ENCODE peak calls at places on chromosomes 3 and 15, in eight cellular contexts. V is NAMALWA, A is NCI-H1105, F is neural crest cell, Z is EL, S is SJSA1, R is HTR-8/SVneo, O is T-helper 9 cell. N is an unnamed sample.

GRCh38 chr15:96342611-96343528 is 12.4 kb downstream of the NR2F2 start:
- DNase-seq in S (no peak), O (no peak), A (no peak), R (no peak), V (no peak), Z (no peak), F (no peak), N (no peak)

GRCh38 chr15:90870354-90871096 is 2.1 kb downstream of the FURIN start:
- DNase-seq in V (no peak), Z (peak; percentile 23), O (no peak), A (no peak), R (no peak), F (no peak), S (no peak), N (no peak)

GRCh38 chr15:66080791-66081475 is 172.6 kb downstream of the MEGF11 start:
- DNase-seq in A (no peak), F (no peak), O (no peak), S (no peak), Z (peak; percentile 70), R (peak; percentile 72), V (no peak), N (no peak)

GRCh38 chr3:7270731-7271130 is 409.8 kb downstream of the GRM7 start:
- DNase-seq in A (no peak), O (no peak), R (no peak), S (no peak), V (no peak), Z (no peak), F (no peak), N (no peak)

GRCh38 chr15:76162784-76163428 is 103.1 kb downstream of the TMEM266 start:
- DNase-seq in F (no peak), A (no peak), O (no peak), V (no peak), Z (no peak), S (no peak), R (no peak), N (no peak)

GRCh38 chr15:97114900-97115763 is 784.6 kb downstream of the NR2F2 start:
- DNase-seq in A (no peak), R (no peak), F (no peak), O (no peak), S (no peak), Z (no peak), V (no peak), N (no peak)

GRCh38 chr15:48946088-48946839 is 17.5 kb downstream of the SHC4 start:
- DNase-seq in R (peak; percentile 24), Z (peak; percentile 71), F (no peak), V (no peak), A (no peak), S (no peak), O (no peak), N (no peak)

GRCh38 chr3:138774529-138775253 is 60.0 kb downstream of the PIK3CB start:
- DNase-seq in S (peak; percentile 85), O (no peak), R (peak; percentile 88), F (no peak), V (peak; percentile 26), A (peak; percentile 99), Z (peak; percentile 99), N (peak; percentile 95)

GRCh38 chr3:116053017-116053416 is 392.3 kb downstream of the LSAMP start:
- DNase-seq in A (no peak), F (no peak), Z (no peak), R (no peak), O (no peak), S (no peak), V (no peak), N (no peak)

GRCh38 chr15:57440799-57441198 is 64.5 kb downstream of the CGNL1 start:
- DNase-seq in S (no peak), A (no peak), V (peak; percentile 29), F (no peak), O (no peak), Z (peak; percentile 76), R (peak; percentile 33), N (no peak)

GRCh38 chr3:40505599-40506462 is at the start of gene ZNF620:
- DNase-seq in F (peak; percentile 77), S (peak; percentile 68), A (peak; percentile 78), R (peak; percentile 54), O (peak; percentile 13), V (no peak), Z (peak; percentile 78), N (peak; percentile 83)

GRCh38 chr3:175073209-175073905 is 214.2 kb downstream of the NAALADL2 start:
- DNase-seq in Z (no peak), A (peak; percentile 50), O (no peak), S (no peak), V (no peak), F (no peak), R (no peak), N (peak; percentile 63)

GRCh38 chr3:133965033-133965570 is 64.6 kb downstream of the SLCO2A1 start:
- DNase-seq in O (no peak), A (no peak), R (no peak), V (no peak), F (no peak), S (no peak), Z (no peak), N (no peak)

GRCh38 chr3:138046955-138047354 is 37.0 kb downstream of the CLDN18 start:
- DNase-seq in F (no peak), V (no peak), O (no peak), A (no peak), R (no peak), Z (no peak), S (no peak), N (no peak)

GRCh38 chr3:140630866-140631265 is 47.0 kb upstream of the TRIM42 start:
- DNase-seq in R (no peak), Z (peak; percentile 6), A (no peak), O (no peak), F (no peak), V (no peak), S (no peak), N (no peak)

GRCh38 chr3:50272911-50273688 is 4.2 kb downstream of the SEMA3B start:
- DNase-seq in R (peak; percentile 88), F (peak; percentile 98), V (peak; percentile 67), A (peak; percentile 66), S (peak; percentile 82), O (peak; percentile 91), Z (peak; percentile 76), N (peak; percentile 67)

GRCh38 chr3:72238836-72239235 is 453.9 kb upstream of the PROK2 start:
- DNase-seq in O (no peak), A (no peak), S (no peak), Z (no peak), V (no peak), R (no peak), F (no peak), N (no peak)

GRCh38 chr15:67146875-67147381 is 81.5 kb downstream of the SMAD3 start:
- DNase-seq in R (peak; percentile 62), Z (peak; percentile 90), O (peak; percentile 23), F (no peak), A (no peak), V (no peak), S (peak; percentile 87), N (no peak)

GRCh38 chr3:71955549-71956373 is 170.8 kb upstream of the PROK2 start:
- DNase-seq in A (peak; percentile 50), V (peak; percentile 3), Z (peak; percentile 78), R (peak; percentile 69), F (peak; percentile 48), S (peak; percentile 77), O (no peak), N (peak; percentile 73)

GRCh38 chr3:170196833-170197232 is 15.3 kb upstream of the PHC3 start:
- DNase-seq in O (no peak), Z (no peak), R (no peak), A (no peak), F (no peak), V (no peak), S (no peak), N (no peak)

GRCh38 chr15:85005319-85005718 is 23.7 kb downstream of the PDE8A start:
- DNase-seq in V (no peak), F (no peak), O (no peak), A (no peak), R (no peak), S (no peak), Z (no peak), N (no peak)

GRCh38 chr15:65653341-65653740 is 31.6 kb downstream of the SLC24A1 start:
- DNase-seq in Z (peak; percentile 47), V (no peak), S (no peak), F (no peak), R (no peak), A (no peak), O (no peak), N (no peak)

GRCh38 chr3:53712817-53713388 is 133.3 kb downstream of the CHDH start:
- DNase-seq in V (no peak), Z (no peak), R (no peak), S (no peak), O (no peak), F (no peak), A (no peak), N (no peak)

GRCh38 chr3:54578417-54578816 is 349.4 kb downstream of the LRTM1 start:
- DNase-seq in Z (no peak), S (no peak), R (no peak), O (no peak), V (no peak), F (no peak), A (no peak), N (no peak)

GRCh38 chr3:32593903-32594525 is 23.4 kb upstream of the DYNC1LI1 start:
- DNase-seq in V (no peak), S (no peak), O (no peak), A (no peak), Z (peak; percentile 18), F (no peak), R (no peak), N (no peak)

GRCh38 chr3:166029507-166029906 is 192.3 kb upstream of the BCHE start:
- DNase-seq in R (no peak), Z (no peak), F (no peak), S (no peak), A (no peak), O (no peak), V (no peak), N (no peak)

GRCh38 chr3:54891540-54891897 is 36.3 kb downstream of the LRTM1 start:
- DNase-seq in R (peak; percentile 96), A (no peak), V (no peak), S (peak; percentile 89), O (no peak), F (peak; percentile 14), Z (peak; percentile 99), N (peak; percentile 71)

GRCh38 chr3:183378951-183379350 is 49.5 kb downstream of the MCF2L2 start:
- DNase-seq in Z (no peak), S (no peak), A (peak; percentile 34), V (no peak), F (no peak), O (no peak), R (no peak), N (peak; percentile 36)

GRCh38 chr15:26891448-26891881 is 24.6 kb downstream of the GABRA5 start:
- DNase-seq in O (no peak), R (peak; percentile 32), A (peak; percentile 43), F (peak; percentile 95), S (peak; percentile 51), V (peak; percentile 90), Z (peak; percentile 26), N (peak; percentile 68)

GRCh38 chr3:8567784-8568575 is 66.4 kb downstream of the LMCD1 start:
- DNase-seq in A (no peak), R (no peak), Z (no peak), O (no peak), V (no peak), S (no peak), F (no peak), N (no peak)

GRCh38 chr15:94324117-94324826 is 92.9 kb downstream of the MCTP2 start:
- DNase-seq in O (peak; percentile 27), Z (peak; percentile 37), A (peak; percentile 31), S (no peak), V (peak; percentile 83), F (peak; percentile 54), R (peak; percentile 37), N (peak; percentile 41)

N was measured in COR-L47.